ENCODE peak calls at places on chromosomes 4 and X, in eight cellular contexts. U, E, J, I, R, M, Z and V are unnamed samples. For H3K4me1, the result is how much of the 10 kb centered on the place peaks cover.

GRCh38 chr4:105399535-105400161 is 74.2 kb downstream of the PPA2 start:
- DNase-seq in U (no peak), E (no peak), J (no peak), I (peak), R (no peak), M (no peak), Z (no peak), V (no peak)

GRCh38 chr4:48129307-48130014 is 4.6 kb downstream of the TXK start:
- DNase-seq in U (no peak), E (no peak), J (no peak), I (peak), R (no peak), M (no peak), Z (no peak), V (no peak)

GRCh38 chr4:16126714-16127113 is 42.9 kb upstream of the PROM1 start:
- DNase-seq in U (no peak), E (no peak), J (no peak), I (no peak), R (no peak), M (no peak), Z (no peak), V (no peak)

GRCh38 chr4:42656986-42657792 is at the start of gene ATP8A1:
- DNase-seq in U (peak), E (peak), J (peak), I (peak), R (peak), M (peak), Z (peak), V (peak)

GRCh38 chr4:138311771-138312535 is 69.8 kb upstream of the SLC7A11 start:
- DNase-seq in U (no peak), E (no peak), J (no peak), I (peak), R (no peak), M (no peak), Z (no peak), V (no peak)

GRCh38 chr4:1727117-1728031 is 6.1 kb downstream of the TACC3 start:
- DNase-seq in U (peak), E (peak), J (no peak), I (peak), R (no peak), M (no peak), Z (no peak), V (no peak)

GRCh38 chr4:921830-922331 is 10.2 kb downstream of the GAK start:
- DNase-seq in U (no peak), E (peak), J (no peak), I (no peak), R (no peak), M (no peak), Z (no peak), V (no peak)

GRCh38 chr4:144683516-144683915 is 37.6 kb downstream of the HHIP start:
- DNase-seq in U (no peak), E (no peak), J (no peak), I (no peak), R (no peak), M (no peak), Z (no peak), V (no peak)

GRCh38 chr4:165010991-165011390 is 20.8 kb upstream of the TRIM60 start:
- DNase-seq in U (no peak), E (no peak), J (no peak), I (no peak), R (no peak), M (no peak), Z (no peak), V (no peak)

GRCh38 chr4:53716471-53717063 is 125.3 kb upstream of the LNX1 start:
- DNase-seq in U (no peak), E (no peak), J (no peak), I (peak), R (no peak), M (no peak), Z (no peak), V (no peak)

GRCh38 chrX:97159916-97160800 is 276.4 kb downstream of the RPA4 start:
- DNase-seq in U (no peak), E (no peak), J (no peak), I (no peak), R (no peak), M (peak), Z (no peak), V (no peak)

GRCh38 chr4:26576171-26576829 is 7.6 kb upstream of the TBC1D19 start:
- DNase-seq in U (no peak), E (no peak), J (no peak), I (peak), R (no peak), M (peak), Z (no peak), V (no peak)

DNA sequence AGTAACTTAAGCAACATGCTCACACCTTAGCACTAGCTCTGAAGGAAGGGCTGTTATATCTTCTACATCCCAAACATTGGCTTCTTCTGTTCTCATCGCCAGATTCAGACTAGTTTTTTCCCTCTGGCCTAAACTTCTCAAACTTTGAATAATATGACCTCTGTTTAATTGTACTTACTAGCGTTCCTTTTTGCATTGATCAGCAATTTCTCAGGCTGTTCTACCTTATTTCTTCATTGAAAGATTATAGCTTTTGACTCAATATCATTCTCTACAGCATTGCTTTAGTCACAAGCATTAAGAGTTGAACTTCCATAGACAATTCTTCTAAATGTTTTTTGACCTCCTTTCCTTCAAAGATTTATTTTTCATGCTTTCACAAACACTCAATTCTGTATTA is 659.2 kb downstream of the PCDH7 start:
- DNase-seq in U (no peak), E (no peak), J (no peak), I (no peak), R (no peak), M (no peak), Z (no peak), V (no peak)
- H3K4me1 ChIP-seq in U (under half), E (under half), J (under half), I (under half), R (under half), M (under half), Z (under half), V (under half)

DNA sequence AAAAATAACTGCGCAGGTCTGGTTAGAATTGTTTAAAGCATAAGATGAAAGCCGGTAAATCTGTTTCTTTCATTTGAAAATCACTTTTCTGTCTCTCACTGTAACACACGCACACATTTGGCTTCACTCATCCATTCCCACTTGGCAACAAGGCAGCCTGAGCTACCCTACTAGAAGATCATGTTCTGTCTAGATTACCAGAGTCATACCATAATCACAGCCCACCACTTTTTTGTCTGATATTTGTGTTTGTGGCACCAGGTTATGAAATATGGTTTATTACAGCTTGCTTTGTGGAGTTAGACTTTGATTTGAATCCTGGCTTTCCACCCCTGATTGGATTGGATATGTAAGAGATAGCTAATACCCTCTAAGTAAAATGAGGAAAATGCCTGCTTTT is 2.2 kb downstream of the USO1 start:
- DNase-seq in U (no peak), E (no peak), J (no peak), I (no peak), R (no peak), M (no peak), Z (no peak), V (no peak)
- H3K4me3 ChIP-seq in U (no peak), E (peak), J (peak), I (no peak), R (peak), M (peak), Z (no peak), V (peak)

DNA sequence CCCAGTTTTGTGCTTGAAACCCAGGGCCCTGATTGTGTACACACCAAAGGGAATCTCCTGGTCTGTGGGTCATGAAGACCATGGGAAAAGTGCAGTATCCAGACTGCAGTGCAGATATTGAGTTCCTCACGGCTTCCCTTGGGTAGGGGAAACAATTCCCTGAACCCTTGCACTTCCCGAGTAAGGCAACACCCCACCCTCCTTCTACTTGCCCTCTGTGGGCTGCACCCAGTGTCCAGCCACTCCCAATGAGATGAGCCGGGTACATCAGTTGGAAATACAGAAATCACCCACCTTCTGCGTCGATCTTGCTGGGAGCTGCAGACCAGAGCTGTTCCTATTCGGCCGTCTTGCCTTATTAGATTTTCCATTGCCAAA is 134.2 kb downstream of the FNIP2 start:
- DNase-seq in U (no peak), E (no peak), J (no peak), I (no peak), R (no peak), M (no peak), Z (no peak), V (no peak)
- H3K4me1 ChIP-seq in U (under half), E (under half), J (under half), I (under half), R (under half), M (under half), Z (under half), V (under half)

DNA sequence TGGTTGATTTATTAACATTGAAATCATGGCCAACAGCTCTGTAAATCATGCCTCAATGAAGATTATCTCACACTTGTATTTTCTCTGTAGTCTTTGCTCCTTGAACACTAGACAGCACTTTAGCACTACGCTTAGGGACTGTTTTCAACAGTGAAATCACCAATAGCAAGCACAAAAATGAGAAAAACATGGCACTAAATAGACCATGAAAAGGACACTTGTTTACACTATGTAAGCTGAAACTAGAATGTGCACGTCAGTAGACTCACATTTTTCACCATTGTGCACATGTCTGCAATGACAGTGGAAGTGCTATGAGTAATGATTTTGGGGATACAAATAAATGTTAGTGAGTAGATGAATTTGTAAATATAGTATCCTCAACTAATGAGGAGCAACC is 3.1 kb downstream of the BMP2K start:
- DNase-seq in U (no peak), E (no peak), J (no peak), I (no peak), R (no peak), M (no peak), Z (no peak), V (no peak)
- H3K4me3 ChIP-seq in U (no peak), E (peak), J (no peak), I (no peak), R (no peak), M (peak), Z (no peak), V (peak)

DNA sequence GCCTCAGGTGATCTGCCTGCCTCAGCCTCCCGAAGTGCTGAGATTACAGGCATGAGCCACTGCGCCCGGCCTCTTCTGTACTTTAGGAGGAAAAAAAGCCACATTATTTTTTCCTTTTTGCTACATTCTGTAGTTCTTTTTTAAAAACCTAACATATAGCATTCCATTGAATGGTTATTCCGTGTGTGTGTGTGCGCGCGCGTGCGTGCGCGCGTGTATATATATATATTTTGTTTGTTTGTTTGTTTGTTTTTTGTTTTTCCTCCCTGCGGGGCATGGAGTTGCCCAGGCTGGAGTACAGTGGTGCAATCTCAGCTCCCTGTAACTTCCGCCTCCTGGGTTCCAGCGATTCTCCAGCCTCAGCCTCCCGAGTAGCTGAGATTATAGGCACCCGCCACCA is 59.5 kb downstream of the ARHGAP10 start:
- DNase-seq in U (no peak), E (no peak), J (no peak), I (no peak), R (no peak), M (no peak), Z (no peak), V (no peak)
- H3K4me1 ChIP-seq in U (under half), E (under half), J (under half), I (under half), R (under half), M (under half), Z (under half), V (half or more)

GRCh38 chrX:47197526-47197925 is 3.9 kb downstream of the UBA1 start:
- DNase-seq in U (peak), E (no peak), J (no peak), I (no peak), R (no peak), M (no peak), Z (no peak), V (no peak)
- H3K4me3 ChIP-seq in U (no peak), E (no peak), J (no peak), I (no peak), R (no peak), M (peak), Z (no peak), V (no peak)

GRCh38 chr4:153532227-153532626 is 66.1 kb downstream of the TMEM131L start:
- DNase-seq in U (no peak), E (no peak), J (no peak), I (no peak), R (no peak), M (no peak), Z (no peak), V (no peak)
- H3K4me1 ChIP-seq in U (under half), E (under half), J (half or more), I (under half), R (half or more), M (under half), Z (under half), V (half or more)